ENCODE peak calls at places on chromosome 18, in six cellular contexts. G, T, B, K, F and A are unnamed samples.

GRCh38 chr18:3790702-3791101 is 340.7 kb downstream of the TGIF1 start:
- DNase-seq in B (no peak), F (no peak), K (no peak), G (no peak), T (no peak), A (no peak)

GRCh38 chr18:55395811-55396210 is 192.2 kb downstream of the TCF4 start:
- DNase-seq in T (no peak), B (no peak), K (no peak), G (no peak), F (no peak), A (no peak)

GRCh38 chr18:52992041-52992440 is 652.0 kb downstream of the DCC start:
- DNase-seq in K (no peak), T (no peak), G (no peak), F (no peak), B (no peak), A (no peak)

GRCh38 chr18:76169733-76170132 is 325.3 kb downstream of the ZNF516 start:
- DNase-seq in B (no peak), G (no peak), T (no peak), K (no peak), F (no peak), A (no peak)

GRCh38 chr18:6781846-6782245 is 52.3 kb downstream of the ARHGAP28 start:
- DNase-seq in G (peak), K (no peak), F (no peak), B (peak), T (peak), A (no peak)

GRCh38 chr18:61738488-61738887 is 154.3 kb downstream of the RNF152 start:
- DNase-seq in K (no peak), B (no peak), T (peak), F (no peak), G (peak), A (no peak)

GRCh38 chr18:75496151-75496550 is 68.6 kb upstream of the SMIM21 start:
- DNase-seq in F (no peak), B (no peak), G (no peak), K (no peak), T (no peak), A (no peak)

GRCh38 chr18:79912994-79913831 is 38.2 kb downstream of the SLC66A2 start:
- DNase-seq in T (no peak), K (peak), F (peak), G (no peak), B (no peak), A (no peak)

GRCh38 chr18:76464281-76465259 is 30.5 kb downstream of the ZNF516 start:
- DNase-seq in B (no peak), T (no peak), K (peak), G (no peak), F (no peak), A (no peak)

GRCh38 chr18:55380574-55380973 is 207.4 kb downstream of the TCF4 start:
- DNase-seq in T (no peak), F (no peak), G (no peak), K (no peak), B (no peak), A (no peak)

GRCh38 chr18:78984941-78985784 is 5.5 kb downstream of the SALL3 start:
- DNase-seq in B (no peak), K (no peak), T (peak), G (peak), F (no peak), A (no peak)

GRCh38 chr18:11494093-11494492 is 115.3 kb upstream of the SLC35G4 start:
- DNase-seq in F (no peak), K (no peak), T (peak), B (no peak), G (peak), A (no peak)

GRCh38 chr18:57542801-57543427 is 43.6 kb downstream of the FECH start:
- DNase-seq in G (peak), K (no peak), F (no peak), T (no peak), B (peak), A (peak)

GRCh38 chr18:49613141-49613641 is 51.3 kb downstream of the LIPG start:
- DNase-seq in G (no peak), B (no peak), F (no peak), K (no peak), T (no peak), A (no peak)

DNA sequence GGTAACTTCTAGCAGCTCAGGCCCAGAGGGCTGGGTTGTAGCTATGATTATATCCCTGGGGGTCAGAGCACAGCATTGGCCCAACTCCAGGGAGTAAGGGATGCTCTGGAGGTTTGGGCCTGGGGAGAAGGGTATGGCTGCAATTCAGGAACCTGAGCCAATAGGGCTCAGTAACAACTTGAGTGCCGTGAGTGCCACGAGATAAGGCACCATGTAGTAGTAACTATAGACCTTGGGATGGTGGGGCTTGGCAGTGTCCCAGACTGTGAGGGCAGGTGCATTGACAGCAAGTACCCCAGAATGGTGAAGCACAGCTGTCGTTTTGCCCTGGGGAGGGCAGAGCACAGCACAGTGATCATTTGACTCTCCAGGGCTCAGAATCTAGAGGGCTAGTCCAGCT is 45.1 kb upstream of the ZNF396 start:
- DNase-seq in K (no peak), B (no peak), T (no peak), F (no peak), G (no peak), A (no peak)
- TF ChIP-seq CTCF in K (no peak), B (no peak), T (no peak), F (no peak), G (no peak), A (no peak)

GRCh38 chr18:70175216-70175615 is 30.3 kb downstream of the RTTN start:
- DNase-seq in B (no peak), K (no peak), T (no peak), F (no peak), G (no peak), A (no peak)

GRCh38 chr18:70169747-70170146 is 35.7 kb downstream of the RTTN start:
- DNase-seq in T (no peak), B (no peak), K (no peak), G (no peak), F (no peak), A (no peak)

GRCh38 chr18:70166668-70167067 is 38.8 kb downstream of the RTTN start:
- DNase-seq in B (no peak), G (no peak), T (no peak), F (no peak), K (no peak), A (no peak)

GRCh38 chr18:70176537-70176936 is 28.9 kb downstream of the RTTN start:
- DNase-seq in F (no peak), B (no peak), G (no peak), K (no peak), T (no peak), A (no peak)

DNA sequence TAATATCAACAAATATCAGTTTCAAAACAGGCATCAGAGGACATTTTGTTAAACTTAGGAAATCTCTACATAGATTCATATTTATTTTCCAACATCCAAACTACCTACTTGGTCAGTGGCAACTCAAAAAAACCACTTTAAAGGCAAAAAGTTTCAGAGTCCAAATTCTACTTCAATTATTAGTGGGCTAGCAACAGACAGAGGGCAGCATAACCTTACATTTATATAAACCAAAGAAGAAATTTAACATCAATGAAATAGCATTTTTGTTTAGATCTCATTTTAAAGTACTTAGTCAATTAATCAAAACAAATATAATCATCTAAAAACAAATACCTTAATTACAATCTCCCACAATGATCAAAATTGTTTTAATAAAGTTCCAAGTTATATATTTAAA is 33.3 kb downstream of the RTTN start:
- DNase-seq in F (no peak), B (no peak), G (peak), T (peak), K (no peak), A (no peak)
- TF ChIP-seq CTCF in F (no peak), B (peak), G (no peak), T (peak), K (no peak), A (peak)

DNA sequence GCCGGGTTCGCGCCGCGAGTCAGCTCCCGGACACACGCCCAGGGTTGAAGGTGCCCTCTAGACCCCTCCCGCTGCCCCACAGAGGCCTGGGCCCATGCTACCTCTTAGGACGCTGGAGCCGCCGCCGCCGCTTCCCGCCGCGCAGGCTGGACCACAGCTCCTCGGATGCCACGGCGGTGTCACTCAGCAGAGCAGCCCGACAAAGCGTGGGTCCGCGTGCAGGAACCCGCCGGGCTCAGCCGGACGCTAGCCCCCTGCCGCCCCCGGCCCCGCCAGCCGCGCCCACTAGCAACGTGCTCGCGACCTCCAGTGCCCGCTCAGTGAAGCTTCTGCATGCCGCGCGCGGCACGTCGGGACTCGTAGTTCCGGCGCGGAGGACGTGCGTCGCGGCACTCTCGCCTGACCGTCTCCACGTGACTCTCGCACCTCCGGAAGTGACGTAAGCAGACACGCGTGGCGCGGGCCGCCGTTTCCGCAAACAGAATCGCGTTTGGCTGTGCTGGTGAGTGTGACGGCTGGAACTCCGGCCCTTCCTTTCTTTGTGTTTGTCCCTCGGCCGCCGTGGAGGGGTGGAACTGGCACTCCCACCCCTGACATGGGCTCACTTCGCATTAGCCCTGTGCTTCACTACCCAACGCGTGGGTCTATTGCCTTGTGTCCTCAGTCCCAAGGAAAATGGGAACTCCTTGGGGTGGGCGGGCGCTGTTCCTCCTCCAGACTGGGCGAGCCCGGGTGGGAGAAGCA is at the start of the genes FAM210A and RNMT:
- DNase-seq in G (peak), F (peak), K (peak), B (peak), T (peak), A (peak)
- TF ChIP-seq CTCF in G (peak), F (peak), K (no peak), B (no peak), T (no peak), A (no peak)

DNA sequence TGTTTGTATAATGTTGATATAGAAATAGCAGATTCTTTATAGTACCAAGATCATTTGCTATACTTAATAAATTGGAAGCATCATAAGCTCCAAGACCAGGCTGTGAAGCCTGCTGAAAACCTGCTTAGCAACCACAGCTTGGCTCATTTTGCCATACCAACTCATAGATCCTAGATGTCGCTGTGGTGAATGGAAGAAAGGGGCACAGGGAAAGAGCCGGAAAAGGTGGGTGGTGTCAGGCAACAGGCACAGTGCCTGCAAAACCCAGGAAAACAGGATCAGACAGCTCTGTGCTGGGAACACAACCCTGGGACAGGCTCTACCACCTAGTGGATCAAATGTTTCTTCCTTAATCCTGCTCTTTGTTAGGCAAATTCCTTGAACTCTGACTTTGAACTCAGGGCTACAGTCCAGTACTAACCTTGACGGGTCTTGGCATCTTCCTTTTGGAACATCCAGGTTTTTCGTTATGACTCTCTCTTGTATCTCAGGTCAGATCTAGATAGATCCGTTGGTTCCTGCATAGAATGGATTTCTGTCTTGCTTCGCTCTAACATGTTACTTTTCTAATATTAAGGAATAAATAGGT is 31.6 kb downstream of the TWSG1 start:
- DNase-seq in G (peak), K (no peak), T (peak), B (no peak), F (no peak), A (no peak)
- TF ChIP-seq CTCF in G (peak), K (peak), T (peak), B (peak), F (peak), A (peak)